ENCODE peak calls at places on chromosomes 12 and 14, in nine cellular contexts. V is GM13976; F is sigmoid colon; Q is NCI-H1694; C is activated T-cell treated with anti-CD3 and anti-CD28 coated beads for 24 hours; Z is SJSA1; I is breast epithelium; E is effector CD4-positive, alpha-beta T cell; A is GM23248. H is an unnamed sample.

GRCh38 chr14:75204106-75204505 is 27.7 kb upstream of the TMED10 start:
- DNase-seq in I (no peak), E (no peak), F (no peak), C (no peak), V (no peak), Z (peak; percentile 23), Q (no peak), A (peak; percentile 47), H (no peak)

GRCh38 chr14:102187044-102187443 is 47.3 kb downstream of the WDR20 start:
- DNase-seq in C (no peak), I (no peak), E (no peak), V (no peak), F (peak; percentile 56), Q (no peak), A (peak; percentile 91), Z (peak; percentile 48), H (no peak)

GRCh38 chr12:8890313-8891084 is 23.8 kb upstream of the PHC1 start:
- DNase-seq in C (peak; percentile 20), A (peak; percentile 60), Q (peak; percentile 36), E (peak; percentile 51), Z (peak; percentile 48), I (no peak), V (peak; percentile 70), F (no peak), H (peak; percentile 70)

GRCh38 chr12:227923-228845 is 14.2 kb upstream of the SLC6A12 start:
- DNase-seq in E (no peak), Z (no peak), Q (no peak), F (no peak), I (peak; percentile 9), V (no peak), A (no peak), C (no peak), H (no peak)

GRCh38 chr12:52614381-52615207 is 3.8 kb downstream of the KRT73 start:
- DNase-seq in A (no peak), I (no peak), V (no peak), C (no peak), E (no peak), F (no peak), Z (no peak), Q (no peak), H (no peak)

GRCh38 chr14:91356218-91356763 is 61.3 kb downstream of the CCDC88C start:
- DNase-seq in I (no peak), E (no peak), Z (no peak), A (no peak), F (no peak), Q (no peak), C (no peak), V (no peak), H (peak; percentile 70)

GRCh38 chr12:131094831-131095805 is 141.4 kb downstream of the ADGRD1 start:
- DNase-seq in I (peak; percentile 40), Q (no peak), A (no peak), V (no peak), E (no peak), C (no peak), F (peak; percentile 59), Z (no peak), H (no peak)

GRCh38 chr12:55392032-55392795 is 8.1 kb upstream of the OR6C65 start:
- DNase-seq in I (no peak), V (no peak), E (no peak), C (no peak), F (no peak), Z (no peak), Q (no peak), A (no peak), H (no peak)

GRCh38 chr12:65615091-65615490 is 209.2 kb upstream of the HMGA2 start:
- DNase-seq in Q (no peak), F (no peak), C (no peak), Z (no peak), V (no peak), E (no peak), A (peak; percentile 94), I (no peak), H (no peak)